ENCODE peak calls at places on chromosomes 7 and 10, in eight cellular contexts. One of them, this sample, is unnamed.

GRCh38 chr10:112565434-112566053 is 118.5 kb downstream of the VTI1A start:
- DNase-seq in A549: peak; percentile 81
- DNase-seq in fibroblast of villous mesenchyme: peak; percentile 77
- DNase-seq in fibroblast of mammary gland: peak; percentile 76
- DNase-seq in body of pancreas: peak; percentile 49
- DNase-seq in fibroblast of pulmonary artery: peak; percentile 88
- DNase-seq in fibroblast of lung: peak; percentile 83
- DNase-seq in uterus: peak; percentile 23
- DNase-seq in this sample: no peak

GRCh38 chr7:139339025-139339424 is 2.1 kb upstream of the FMC1 start:
- DNase-seq in A549: no peak
- DNase-seq in fibroblast of villous mesenchyme: no peak
- DNase-seq in fibroblast of mammary gland: no peak
- DNase-seq in body of pancreas: no peak
- DNase-seq in fibroblast of pulmonary artery: no peak
- DNase-seq in fibroblast of lung: no peak
- DNase-seq in uterus: no peak
- DNase-seq in this sample: no peak

GRCh38 chr10:61346946-61347345 is 106.2 kb downstream of the TMEM26 start:
- DNase-seq in A549: no peak
- DNase-seq in fibroblast of villous mesenchyme: no peak
- DNase-seq in fibroblast of mammary gland: no peak
- DNase-seq in body of pancreas: no peak
- DNase-seq in fibroblast of pulmonary artery: no peak
- DNase-seq in fibroblast of lung: no peak
- DNase-seq in uterus: no peak
- DNase-seq in this sample: no peak

GRCh38 chr10:87863102-87863943 is at the start of the genes KLLN and PTEN:
- DNase-seq in A549: peak; percentile 95
- DNase-seq in fibroblast of villous mesenchyme: peak; percentile 94
- DNase-seq in fibroblast of mammary gland: peak; percentile 89
- DNase-seq in body of pancreas: peak; percentile 89
- DNase-seq in fibroblast of pulmonary artery: peak; percentile 95
- DNase-seq in fibroblast of lung: peak; percentile 94
- DNase-seq in uterus: peak; percentile 87
- DNase-seq in this sample: peak; percentile 73

GRCh38 chr7:98923512-98923911 is 45.2 kb downstream of the TRRAP start:
- DNase-seq in A549: no peak
- DNase-seq in fibroblast of villous mesenchyme: no peak
- DNase-seq in fibroblast of mammary gland: no peak
- DNase-seq in body of pancreas: no peak
- DNase-seq in fibroblast of pulmonary artery: no peak
- DNase-seq in fibroblast of lung: no peak
- DNase-seq in uterus: no peak
- DNase-seq in this sample: no peak

GRCh38 chr7:129784783-129785456 is 167.8 kb downstream of the UBE2H start:
- DNase-seq in A549: no peak
- DNase-seq in fibroblast of villous mesenchyme: no peak
- DNase-seq in fibroblast of mammary gland: no peak
- DNase-seq in body of pancreas: no peak
- DNase-seq in fibroblast of pulmonary artery: no peak
- DNase-seq in fibroblast of lung: no peak
- DNase-seq in uterus: no peak
- DNase-seq in this sample: no peak

GRCh38 chr10:118610577-118610976 is 15.1 kb upstream of the PRLHR start:
- DNase-seq in A549: no peak
- DNase-seq in fibroblast of villous mesenchyme: no peak
- DNase-seq in fibroblast of mammary gland: no peak
- DNase-seq in body of pancreas: no peak
- DNase-seq in fibroblast of pulmonary artery: no peak
- DNase-seq in fibroblast of lung: no peak
- DNase-seq in uterus: peak; percentile 60
- DNase-seq in this sample: no peak

GRCh38 chr7:123271856-123272255 is 72.1 kb upstream of the SLC13A1 start:
- DNase-seq in A549: no peak
- DNase-seq in fibroblast of villous mesenchyme: no peak
- DNase-seq in fibroblast of mammary gland: no peak
- DNase-seq in body of pancreas: no peak
- DNase-seq in fibroblast of pulmonary artery: no peak
- DNase-seq in fibroblast of lung: no peak
- DNase-seq in uterus: no peak
- DNase-seq in this sample: no peak

GRCh38 chr7:128215281-128215680 is 25.8 kb upstream of the LEP start:
- DNase-seq in A549: no peak
- DNase-seq in fibroblast of villous mesenchyme: peak; percentile 58
- DNase-seq in fibroblast of mammary gland: peak; percentile 82
- DNase-seq in body of pancreas: no peak
- DNase-seq in fibroblast of pulmonary artery: peak; percentile 57
- DNase-seq in fibroblast of lung: peak; percentile 89
- DNase-seq in uterus: no peak
- DNase-seq in this sample: peak; percentile 48

GRCh38 chr10:42475168-42476098 is 162.9 kb downstream of the ZNF33B start:
- DNase-seq in A549: no peak
- DNase-seq in fibroblast of villous mesenchyme: peak; percentile 38
- DNase-seq in fibroblast of mammary gland: peak; percentile 6
- DNase-seq in body of pancreas: peak; percentile 11
- DNase-seq in fibroblast of pulmonary artery: peak; percentile 49
- DNase-seq in fibroblast of lung: peak; percentile 70
- DNase-seq in uterus: no peak
- DNase-seq in this sample: no peak

GRCh38 chr10:104779701-104780100 is 138.6 kb downstream of the SORCS3 start:
- DNase-seq in A549: no peak
- DNase-seq in fibroblast of villous mesenchyme: no peak
- DNase-seq in fibroblast of mammary gland: no peak
- DNase-seq in body of pancreas: no peak
- DNase-seq in fibroblast of pulmonary artery: no peak
- DNase-seq in fibroblast of lung: no peak
- DNase-seq in uterus: no peak
- DNase-seq in this sample: no peak

GRCh38 chr7:152073352-152073751 is 47.9 kb downstream of the GALNT11 start:
- DNase-seq in A549: no peak
- DNase-seq in fibroblast of villous mesenchyme: no peak
- DNase-seq in fibroblast of mammary gland: no peak
- DNase-seq in body of pancreas: no peak
- DNase-seq in fibroblast of pulmonary artery: no peak
- DNase-seq in fibroblast of lung: no peak
- DNase-seq in uterus: no peak
- DNase-seq in this sample: no peak

GRCh38 chr7:37211097-37211496 is 237.6 kb downstream of the ELMO1 start:
- DNase-seq in A549: no peak
- DNase-seq in fibroblast of villous mesenchyme: peak; percentile 92
- DNase-seq in fibroblast of mammary gland: peak; percentile 92
- DNase-seq in body of pancreas: no peak
- DNase-seq in fibroblast of pulmonary artery: peak; percentile 78
- DNase-seq in fibroblast of lung: peak; percentile 98
- DNase-seq in uterus: peak; percentile 57
- DNase-seq in this sample: no peak

GRCh38 chr7:155844526-155844925 is 32.3 kb upstream of the SHH start:
- DNase-seq in A549: no peak
- DNase-seq in fibroblast of villous mesenchyme: no peak
- DNase-seq in fibroblast of mammary gland: no peak
- DNase-seq in body of pancreas: no peak
- DNase-seq in fibroblast of pulmonary artery: no peak
- DNase-seq in fibroblast of lung: no peak
- DNase-seq in uterus: no peak
- DNase-seq in this sample: no peak

DNA sequence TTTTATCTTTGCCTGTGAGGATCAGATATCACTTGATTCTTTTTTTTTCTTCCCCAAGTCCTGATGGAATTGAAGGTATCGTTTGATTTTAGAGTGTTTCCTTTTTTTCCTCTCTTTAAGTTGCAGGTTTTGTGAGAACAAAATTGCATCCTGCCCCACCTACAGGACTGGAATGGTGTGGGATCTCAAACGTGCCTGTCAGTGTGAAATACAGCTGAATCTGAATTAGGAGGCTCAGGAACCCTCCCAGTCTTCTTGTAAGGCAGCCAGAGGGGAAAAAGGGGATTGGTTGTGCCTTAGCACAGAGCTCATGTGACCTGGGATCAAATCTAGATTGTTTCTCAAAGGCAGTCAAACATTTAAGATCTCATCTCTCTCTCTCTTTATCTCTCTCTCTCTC is 32.7 kb upstream of the KLHL7 start:
- DNase-seq in A549: no peak
- DNase-seq in fibroblast of villous mesenchyme: no peak
- DNase-seq in fibroblast of mammary gland: no peak
- DNase-seq in body of pancreas: no peak
- DNase-seq in fibroblast of pulmonary artery: no peak
- DNase-seq in fibroblast of lung: no peak
- DNase-seq in uterus: no peak
- DNase-seq in this sample: no peak
- TF ChIP-seq CTCF in A549: no peak
- TF ChIP-seq CTCF in fibroblast of villous mesenchyme: no peak
- TF ChIP-seq CTCF in fibroblast of mammary gland: no peak
- TF ChIP-seq CTCF in body of pancreas: no peak
- TF ChIP-seq CTCF in fibroblast of pulmonary artery: no peak
- TF ChIP-seq CTCF in fibroblast of lung: no peak
- TF ChIP-seq CTCF in uterus: no peak
- TF ChIP-seq CTCF in this sample: peak; percentile 17

GRCh38 chr7:81768951-81769778 is 682 bp downstream of the HGF start:
- DNase-seq in A549: no peak
- DNase-seq in fibroblast of villous mesenchyme: peak; percentile 36
- DNase-seq in fibroblast of mammary gland: no peak
- DNase-seq in body of pancreas: no peak
- DNase-seq in fibroblast of pulmonary artery: no peak
- DNase-seq in fibroblast of lung: no peak
- DNase-seq in uterus: no peak
- DNase-seq in this sample: no peak

GRCh38 chr7:81774496-81774895 is 4.6 kb upstream of the HGF start:
- DNase-seq in A549: no peak
- DNase-seq in fibroblast of villous mesenchyme: peak; percentile 41
- DNase-seq in fibroblast of mammary gland: no peak
- DNase-seq in body of pancreas: no peak
- DNase-seq in fibroblast of pulmonary artery: no peak
- DNase-seq in fibroblast of lung: peak; percentile 46
- DNase-seq in uterus: no peak
- DNase-seq in this sample: no peak

GRCh38 chr7:81767883-81768282 is 2.0 kb downstream of the HGF start:
- DNase-seq in A549: no peak
- DNase-seq in fibroblast of villous mesenchyme: peak; percentile 35
- DNase-seq in fibroblast of mammary gland: peak; percentile 71
- DNase-seq in body of pancreas: no peak
- DNase-seq in fibroblast of pulmonary artery: peak; percentile 67
- DNase-seq in fibroblast of lung: peak; percentile 52
- DNase-seq in uterus: no peak
- DNase-seq in this sample: no peak

GRCh38 chr7:81770823-81771222 is 976 bp upstream of the HGF start:
- DNase-seq in A549: no peak
- DNase-seq in fibroblast of villous mesenchyme: peak; percentile 51
- DNase-seq in fibroblast of mammary gland: no peak
- DNase-seq in body of pancreas: no peak
- DNase-seq in fibroblast of pulmonary artery: no peak
- DNase-seq in fibroblast of lung: no peak
- DNase-seq in uterus: no peak
- DNase-seq in this sample: no peak

GRCh38 chr7:81769891-81770818 is at the start of gene HGF:
- DNase-seq in A549: no peak
- DNase-seq in fibroblast of villous mesenchyme: peak; percentile 94
- DNase-seq in fibroblast of mammary gland: peak; percentile 87
- DNase-seq in body of pancreas: peak; percentile 13
- DNase-seq in fibroblast of pulmonary artery: peak; percentile 90
- DNase-seq in fibroblast of lung: peak; percentile 91
- DNase-seq in uterus: peak; percentile 80
- DNase-seq in this sample: no peak
- H3K4me3 ChIP-seq in A549: no peak within 1 kb of the TSS
- H3K4me3 ChIP-seq in fibroblast of villous mesenchyme: peak within 1 kb of the TSS; percentile 83
- H3K4me3 ChIP-seq in fibroblast of mammary gland: peak within 1 kb of the TSS; percentile 69
- H3K4me3 ChIP-seq in body of pancreas: no peak within 1 kb of the TSS
- H3K4me3 ChIP-seq in fibroblast of pulmonary artery: peak within 1 kb of the TSS; percentile 74
- H3K4me3 ChIP-seq in fibroblast of lung: peak within 1 kb of the TSS; percentile 65
- H3K4me3 ChIP-seq in uterus: peak within 1 kb of the TSS; percentile 35
- H3K4me3 ChIP-seq in this sample: peak within 1 kb of the TSS; percentile 20

GRCh38 chr7:16422100-16422430 is 727 bp upstream of the CRPPA start:
- DNase-seq in A549: no peak
- DNase-seq in fibroblast of villous mesenchyme: peak; percentile 79
- DNase-seq in fibroblast of mammary gland: peak; percentile 35
- DNase-seq in body of pancreas: no peak
- DNase-seq in fibroblast of pulmonary artery: peak; percentile 63
- DNase-seq in fibroblast of lung: peak; percentile 83
- DNase-seq in uterus: no peak
- DNase-seq in this sample: no peak

GRCh38 chr7:16421333-16422099 is at the start of gene CRPPA:
- DNase-seq in A549: peak; percentile 41
- DNase-seq in fibroblast of villous mesenchyme: no peak
- DNase-seq in fibroblast of mammary gland: peak; percentile 32
- DNase-seq in body of pancreas: peak; percentile 47
- DNase-seq in fibroblast of pulmonary artery: peak; percentile 39
- DNase-seq in fibroblast of lung: peak; percentile 53
- DNase-seq in uterus: no peak
- DNase-seq in this sample: no peak

GRCh38 chr7:16420329-16420648 is 1.0 kb downstream of the CRPPA start:
- DNase-seq in A549: no peak
- DNase-seq in fibroblast of villous mesenchyme: no peak
- DNase-seq in fibroblast of mammary gland: no peak
- DNase-seq in body of pancreas: no peak
- DNase-seq in fibroblast of pulmonary artery: no peak
- DNase-seq in fibroblast of lung: no peak
- DNase-seq in uterus: no peak
- DNase-seq in this sample: no peak

GRCh38 chr7:16419859-16420258 is 1.5 kb downstream of the CRPPA start:
- DNase-seq in A549: no peak
- DNase-seq in fibroblast of villous mesenchyme: no peak
- DNase-seq in fibroblast of mammary gland: no peak
- DNase-seq in body of pancreas: no peak
- DNase-seq in fibroblast of pulmonary artery: no peak
- DNase-seq in fibroblast of lung: no peak
- DNase-seq in uterus: no peak
- DNase-seq in this sample: no peak

GRCh38 chr7:16420649-16421332 is 547 bp downstream of the CRPPA start:
- DNase-seq in A549: peak; percentile 94
- DNase-seq in fibroblast of villous mesenchyme: peak; percentile 79
- DNase-seq in fibroblast of mammary gland: peak; percentile 89
- DNase-seq in body of pancreas: peak; percentile 87
- DNase-seq in fibroblast of pulmonary artery: peak; percentile 89
- DNase-seq in fibroblast of lung: peak; percentile 91
- DNase-seq in uterus: peak; percentile 87
- DNase-seq in this sample: peak; percentile 60
- TF ChIP-seq CTCF in A549: peak; percentile 10
- TF ChIP-seq CTCF in fibroblast of villous mesenchyme: peak; percentile 25
- TF ChIP-seq CTCF in fibroblast of mammary gland: no peak
- TF ChIP-seq CTCF in body of pancreas: no peak
- TF ChIP-seq CTCF in fibroblast of pulmonary artery: peak; percentile 8
- TF ChIP-seq CTCF in fibroblast of lung: peak; percentile 30
- TF ChIP-seq CTCF in uterus: peak; percentile 34
- TF ChIP-seq CTCF in this sample: peak; percentile 29

GRCh38 chr7:42175834-42176745 is 60.9 kb downstream of the GLI3 start:
- DNase-seq in A549: no peak
- DNase-seq in fibroblast of villous mesenchyme: no peak
- DNase-seq in fibroblast of mammary gland: no peak
- DNase-seq in body of pancreas: no peak
- DNase-seq in fibroblast of pulmonary artery: no peak
- DNase-seq in fibroblast of lung: no peak
- DNase-seq in uterus: no peak
- DNase-seq in this sample: no peak

GRCh38 chr7:42168512-42168911 is 68.5 kb downstream of the GLI3 start:
- DNase-seq in A549: no peak
- DNase-seq in fibroblast of villous mesenchyme: no peak
- DNase-seq in fibroblast of mammary gland: no peak
- DNase-seq in body of pancreas: no peak
- DNase-seq in fibroblast of pulmonary artery: no peak
- DNase-seq in fibroblast of lung: no peak
- DNase-seq in uterus: no peak
- DNase-seq in this sample: no peak

GRCh38 chr7:42170724-42171123 is 66.3 kb downstream of the GLI3 start:
- DNase-seq in A549: no peak
- DNase-seq in fibroblast of villous mesenchyme: no peak
- DNase-seq in fibroblast of mammary gland: peak; percentile 40
- DNase-seq in body of pancreas: no peak
- DNase-seq in fibroblast of pulmonary artery: no peak
- DNase-seq in fibroblast of lung: no peak
- DNase-seq in uterus: no peak
- DNase-seq in this sample: peak; percentile 29

GRCh38 chr7:42174391-42174848 is 62.6 kb downstream of the GLI3 start:
- DNase-seq in A549: no peak
- DNase-seq in fibroblast of villous mesenchyme: peak; percentile 80
- DNase-seq in fibroblast of mammary gland: peak; percentile 71
- DNase-seq in body of pancreas: no peak
- DNase-seq in fibroblast of pulmonary artery: no peak
- DNase-seq in fibroblast of lung: peak; percentile 85
- DNase-seq in uterus: peak; percentile 70
- DNase-seq in this sample: no peak
- H3K4me3 ChIP-seq in A549: no peak overlapping the region
- H3K4me3 ChIP-seq in fibroblast of villous mesenchyme: no peak overlapping the region
- H3K4me3 ChIP-seq in fibroblast of mammary gland: no peak overlapping the region
- H3K4me3 ChIP-seq in body of pancreas: no peak overlapping the region
- H3K4me3 ChIP-seq in fibroblast of pulmonary artery: no peak overlapping the region
- H3K4me3 ChIP-seq in fibroblast of lung: no peak overlapping the region
- H3K4me3 ChIP-seq in uterus: no peak overlapping the region
- H3K4me3 ChIP-seq in this sample: no peak overlapping the region

This sample was measured in retinal pigment epithelial cell.